ENCODE peak calls at places on chromosomes 3 and 15, in six cellular contexts. S, Q, R, M, O and K are unnamed samples.

GRCh38 chr15:58556028-58556361 is 124.2 kb downstream of the LIPC start:
- DNase-seq in Q (no peak), R (no peak), S (no peak), O (no peak), M (no peak), K (no peak)

GRCh38 chr15:49242820-49243219 is 72.8 kb downstream of the GALK2 start:
- DNase-seq in S (no peak), M (peak; percentile 95), O (peak; percentile 86), R (no peak), Q (no peak), K (no peak)

GRCh38 chr15:64634576-64635485 is 140.6 kb downstream of the RBPMS2 start:
- DNase-seq in O (peak; percentile 51), S (no peak), M (no peak), R (peak; percentile 26), Q (no peak), K (no peak)

GRCh38 chr3:127422663-127423375 is 135.0 kb upstream of the PRR20G start:
- DNase-seq in S (peak; percentile 80), R (no peak), O (no peak), Q (no peak), M (no peak), K (no peak)

GRCh38 chr3:186255703-186256331 is 106.2 kb downstream of the DGKG start:
- DNase-seq in S (peak; percentile 77), M (no peak), R (peak; percentile 28), O (no peak), Q (no peak), K (peak; percentile 65)

GRCh38 chr15:72948662-72949061 is 103.6 kb upstream of the NEO1 start:
- DNase-seq in Q (no peak), O (no peak), M (no peak), R (no peak), S (no peak), K (no peak)

GRCh38 chr3:71022552-71023335 is 560.8 kb downstream of the FOXP1 start:
- DNase-seq in M (peak; percentile 10), Q (no peak), O (no peak), R (peak; percentile 39), S (no peak), K (no peak)

GRCh38 chr3:169668081-169668956 is 4.8 kb upstream of the MECOM start:
- DNase-seq in R (peak; percentile 24), S (no peak), O (peak; percentile 45), Q (no peak), M (peak; percentile 18), K (peak; percentile 47)

GRCh38 chr3:21256932-21257331 is 494.1 kb downstream of the ZNF385D start:
- DNase-seq in R (no peak), S (no peak), M (no peak), Q (no peak), O (peak; percentile 54), K (no peak)

GRCh38 chr3:132964267-132964666 is 73.9 kb upstream of the TMEM108 start:
- DNase-seq in Q (no peak), R (no peak), S (no peak), O (no peak), M (no peak), K (no peak)

GRCh38 chr3:127456471-127457093 is 134.0 kb downstream of the TPRA1 start:
- DNase-seq in R (no peak), O (peak; percentile 67), M (peak; percentile 63), Q (no peak), S (no peak), K (no peak)

GRCh38 chr3:44120721-44121582 is 120.7 kb upstream of the TOPAZ1 start:
- DNase-seq in Q (no peak), O (no peak), R (no peak), S (no peak), M (no peak), K (no peak)

GRCh38 chr3:62159693-62160092 is 213.7 kb downstream of the FEZF2 start:
- DNase-seq in M (peak; percentile 52), S (no peak), Q (no peak), O (peak; percentile 95), R (no peak), K (no peak)

GRCh38 chr3:46661776-46662766 is 31.4 kb downstream of the ALS2CL start:
- DNase-seq in O (no peak), M (no peak), S (peak; percentile 27), Q (no peak), R (no peak), K (no peak)

GRCh38 chr3:24496529-24497482 is 2.2 kb upstream of the THRB start:
- DNase-seq in R (peak; percentile 61), Q (peak; percentile 51), O (peak; percentile 69), S (no peak), M (peak; percentile 4), K (peak; percentile 32)
- TF ChIP-seq CTCF in R (peak; percentile 59), Q (peak; percentile 71), O (peak; percentile 41), S (peak; percentile 58), M (no peak), K (peak; percentile 22)

GRCh38 chr3:73432021-73432722 is 192.6 kb downstream of the PDZRN3 start:
- DNase-seq in Q (no peak), S (no peak), R (peak; percentile 48), O (peak; percentile 64), M (peak; percentile 54), K (peak; percentile 52)
- TF ChIP-seq CTCF in Q (peak; percentile 67), S (peak; percentile 70), R (peak; percentile 58), O (peak; percentile 66), M (peak; percentile 68), K (peak; percentile 58)

DNA sequence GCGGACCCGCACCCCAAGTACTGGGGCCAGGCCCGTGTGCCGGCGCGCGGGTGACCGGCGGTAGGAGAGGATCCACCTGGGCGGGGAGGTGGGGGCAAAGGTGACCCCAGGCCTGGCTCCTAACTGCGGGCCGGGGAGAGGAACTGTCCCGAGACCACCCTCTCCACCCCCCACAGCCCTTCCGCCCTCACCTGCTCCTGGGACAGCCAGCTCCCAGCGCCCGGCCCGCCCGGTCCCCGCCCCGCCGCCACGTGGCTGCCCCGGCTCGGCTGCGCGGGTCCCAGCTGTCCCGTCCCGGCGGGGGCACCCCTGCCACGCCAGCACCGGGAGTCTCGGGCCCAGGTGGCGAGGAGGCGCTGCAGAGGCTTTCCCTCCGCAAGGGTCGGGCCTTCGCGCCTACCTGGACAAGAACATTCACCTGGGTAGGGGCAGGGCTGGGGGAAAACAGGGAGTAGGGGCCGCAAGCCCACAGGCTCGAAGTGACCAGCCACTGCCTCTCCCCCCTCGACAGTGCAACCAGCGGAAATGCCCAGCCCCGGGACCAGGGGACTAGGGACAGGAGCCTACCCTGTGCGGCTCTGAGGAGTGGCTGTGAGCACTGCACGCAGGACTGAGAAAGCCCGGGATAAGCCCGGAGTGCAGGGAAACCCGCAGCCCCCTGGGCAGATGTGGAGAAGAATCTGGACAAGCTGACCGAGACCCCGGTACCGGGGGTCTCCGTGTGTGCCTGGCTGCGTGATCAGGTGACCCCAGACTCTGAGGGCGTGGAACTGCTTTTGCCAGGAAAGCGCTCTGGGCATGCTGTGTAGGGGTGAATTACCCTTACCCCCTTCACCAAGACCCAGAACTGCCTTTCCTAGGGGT is at the start of gene SLC12A8:
- DNase-seq in M (no peak), Q (no peak), R (no peak), O (no peak), S (no peak), K (peak; percentile 34)
- TF ChIP-seq CTCF in M (no peak), Q (no peak), R (no peak), O (no peak), S (no peak), K (no peak)

GRCh38 chr3:126113733-126114132 is 29.8 kb upstream of the SLC41A3 start:
- DNase-seq in Q (no peak), R (no peak), O (no peak), S (no peak), M (no peak), K (no peak)
- TF ChIP-seq CTCF in Q (peak; percentile 44), R (peak; percentile 18), O (peak; percentile 31), S (peak; percentile 40), M (peak; percentile 29), K (peak; percentile 25)